ENCODE peak calls at places on chromosome 11, in five cellular contexts. A is HCT116, H is sigmoid colon, F is endothelial cell of umbilical vein, L is prostate gland. E is an unnamed sample.
A peak's percentile ranks its signal among the peaks of the same experiment; 100 is the strongest.

GRCh38 chr11:88015170-88015569 is 160.1 kb downstream of the RAB38 start:
- DNase-seq in A (no peak), H (no peak), F (no peak), L (no peak), E (no peak)

GRCh38 chr11:111378773-111379499 is at the start of gene POU2AF1:
- DNase-seq in A (no peak), H (no peak), F (no peak), L (no peak), E (peak; percentile 75)

GRCh38 chr11:37474889-37475288 is 876.9 kb upstream of the RAG2 start:
- DNase-seq in A (no peak), H (no peak), F (no peak), L (no peak), E (no peak)

GRCh38 chr11:61513143-61513740 is 4.7 kb downstream of the LRRC10B start:
- DNase-seq in A (no peak), H (no peak), F (no peak), L (no peak), E (no peak)

GRCh38 chr11:129680907-129681306 is 134.7 kb upstream of the TMEM45B start:
- DNase-seq in A (no peak), H (no peak), F (no peak), L (no peak), E (no peak)

GRCh38 chr11:85643255-85643654 is 4.5 kb upstream of the TMEM126A start:
- DNase-seq in A (no peak), H (no peak), F (no peak), L (no peak), E (peak; percentile 16)

GRCh38 chr11:47863189-47863892 is 15.2 kb upstream of the NUP160 start:
- DNase-seq in A (no peak), H (no peak), F (no peak), L (no peak), E (no peak)

GRCh38 chr11:121928597-121929580 is 187.1 kb downstream of the BLID start:
- DNase-seq in A (no peak), H (no peak), F (no peak), L (no peak), E (no peak)

GRCh38 chr11:69010964-69011623 is 2.0 kb downstream of the MRGPRF start:
- DNase-seq in A (peak; percentile 47), H (peak; percentile 97), F (no peak), L (peak; percentile 64), E (peak; percentile 78)

GRCh38 chr11:48013269-48013901 is 33.0 kb downstream of the PTPRJ start:
- DNase-seq in A (no peak), H (peak; percentile 58), F (peak; percentile 43), L (peak; percentile 27), E (peak; percentile 50)

GRCh38 chr11:120168960-120169681 is 31.2 kb upstream of the TRIM29 start:
- DNase-seq in A (no peak), H (peak; percentile 83), F (peak; percentile 78), L (peak; percentile 72), E (peak; percentile 70)

GRCh38 chr11:126416542-126417090 is 61.1 kb downstream of the ST3GAL4 start:
- DNase-seq in A (no peak), H (peak; percentile 96), F (peak; percentile 91), L (peak; percentile 71), E (peak; percentile 90)

GRCh38 chr11:130622126-130622525 is 173.7 kb downstream of the ADAMTS15 start:
- DNase-seq in A (no peak), H (no peak), F (no peak), L (no peak), E (no peak)

GRCh38 chr11:71269603-71270511 is 17.5 kb upstream of the SHANK2 start:
- DNase-seq in A (no peak), H (peak; percentile 35), F (no peak), L (no peak), E (no peak)

GRCh38 chr11:118565062-118565461 is 669 bp downstream of the IFT46 start:
- DNase-seq in A (no peak), H (no peak), F (no peak), L (peak; percentile 11), E (no peak)

GRCh38 chr11:111019449-111019848 is 226.1 kb upstream of the POU2AF2 start:
- DNase-seq in A (no peak), H (no peak), F (no peak), L (no peak), E (no peak)

GRCh38 chr11:116793476-116794096 is 1.9 kb upstream of the APOA5 start:
- DNase-seq in A (peak; percentile 26), H (no peak), F (no peak), L (no peak), E (no peak)

GRCh38 chr11:85052636-85053035 is 574.5 kb downstream of the DLG2 start:
- DNase-seq in A (no peak), H (no peak), F (no peak), L (no peak), E (no peak)

GRCh38 chr11:94809251-94809650 is 41.1 kb downstream of the AMOTL1 start:
- DNase-seq in A (no peak), H (no peak), F (no peak), L (no peak), E (no peak)

GRCh38 chr11:68974421-68975194 is 6.2 kb downstream of the MRGPRD start:
- DNase-seq in A (peak; percentile 77), H (peak; percentile 53), F (peak; percentile 12), L (no peak), E (peak; percentile 6)

GRCh38 chr11:30653606-30654005 is 67.5 kb upstream of the MPPED2 start:
- DNase-seq in A (no peak), H (no peak), F (no peak), L (no peak), E (no peak)

GRCh38 chr11:44036811-44037657 is 10.7 kb upstream of the ACCSL start:
- DNase-seq in A (peak; percentile 61), H (peak; percentile 93), F (peak; percentile 65), L (peak; percentile 39), E (peak; percentile 62)

GRCh38 chr11:35515224-35515623 is 10.2 kb downstream of the PAMR1 start:
- DNase-seq in A (no peak), H (no peak), F (no peak), L (no peak), E (no peak)

GRCh38 chr11:67409261-67409666 is 5.4 kb downstream of the TBC1D10C start:
- DNase-seq in A (no peak), H (no peak), F (no peak), L (no peak), E (peak; percentile 77)

GRCh38 chr11:76763573-76764348 is 19.4 kb upstream of the TSKU start:
- DNase-seq in A (no peak), H (no peak), F (peak; percentile 85), L (no peak), E (no peak)

GRCh38 chr11:113952588-113952987 is 22.3 kb upstream of the HTR3A start:
- DNase-seq in A (no peak), H (no peak), F (no peak), L (no peak), E (peak; percentile 14)

GRCh38 chr11:113949891-113950290 is 25.0 kb upstream of the HTR3A start:
- DNase-seq in A (no peak), H (no peak), F (no peak), L (no peak), E (no peak)

GRCh38 chr11:113951487-113951886 is 23.4 kb upstream of the HTR3A start:
- DNase-seq in A (no peak), H (no peak), F (no peak), L (no peak), E (no peak)

GRCh38 chr11:113954235-113954634 is 20.7 kb upstream of the HTR3A start:
- DNase-seq in A (no peak), H (no peak), F (no peak), L (no peak), E (no peak)

GRCh38 chr11:113952070-113952469 is 22.8 kb upstream of the HTR3A start:
- DNase-seq in A (no peak), H (no peak), F (no peak), L (no peak), E (no peak)
- H3K4me3 ChIP-seq in A (no peak overlapping the region), H (no peak overlapping the region), F (no peak overlapping the region), L (no peak overlapping the region), E (no peak overlapping the region)

DNA sequence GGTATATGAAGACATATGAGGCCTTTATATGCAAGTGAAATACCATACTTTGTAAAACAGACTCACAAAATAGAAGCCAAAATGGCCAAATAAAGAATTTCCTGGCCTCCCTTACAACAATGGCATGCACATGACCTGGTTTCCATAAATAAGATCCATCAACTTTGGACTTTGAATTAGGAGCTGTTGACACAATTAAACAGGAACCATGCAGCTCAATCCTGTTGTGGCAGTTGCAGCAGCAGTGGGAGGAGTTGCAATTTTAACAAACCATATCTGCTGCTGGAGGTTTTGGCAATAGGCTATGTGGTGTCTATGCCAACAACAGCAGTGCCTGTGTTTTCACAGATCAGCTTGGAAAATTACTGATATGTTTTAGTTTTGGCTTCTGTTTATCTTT is 818.6 kb downstream of the FAM181B start:
- DNase-seq in A (no peak), H (no peak), F (no peak), L (no peak), E (no peak)
- TF ChIP-seq POLR2AphosphoS5 in A (no peak), H (no peak), F (no peak), L (no peak), E (no peak)

GRCh38 chr11:65822760-65823528 is 10.8 kb upstream of the SNX32 start:
- DNase-seq in A (no peak), H (no peak), F (no peak), L (peak; percentile 35), E (peak; percentile 68)

GRCh38 chr11:65817312-65817814 is 16.4 kb upstream of the SNX32 start:
- DNase-seq in A (no peak), H (no peak), F (no peak), L (no peak), E (no peak)

GRCh38 chr11:65817815-65818680 is 15.7 kb upstream of the SNX32 start:
- DNase-seq in A (peak; percentile 76), H (peak; percentile 95), F (peak; percentile 80), L (peak; percentile 91), E (peak; percentile 98)

DNA sequence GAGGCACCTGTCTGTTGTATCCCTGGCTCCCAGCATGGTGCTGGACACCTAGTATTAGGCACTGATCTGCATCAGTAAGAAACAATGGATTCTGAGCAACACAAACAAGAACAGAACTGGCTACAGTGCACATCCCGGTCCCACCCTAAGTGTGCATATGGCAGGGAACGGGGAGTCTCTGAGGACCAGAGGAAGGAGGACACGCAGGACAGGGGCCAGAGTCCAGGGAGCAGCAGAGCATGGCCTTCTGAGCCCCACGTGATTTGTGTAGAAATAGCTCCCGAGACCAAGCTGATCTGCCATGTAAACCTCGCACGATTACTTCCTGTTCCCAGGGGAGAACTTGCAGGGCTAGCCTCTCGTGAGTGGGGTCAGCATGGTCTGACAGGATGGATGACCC is 12.7 kb upstream of the SNX32 start:
- DNase-seq in A (no peak), H (no peak), F (no peak), L (no peak), E (peak; percentile 72)
- TF ChIP-seq POLR2A in A (no peak), H (no peak), F (no peak), L (no peak), E (peak; percentile 14)

DNA sequence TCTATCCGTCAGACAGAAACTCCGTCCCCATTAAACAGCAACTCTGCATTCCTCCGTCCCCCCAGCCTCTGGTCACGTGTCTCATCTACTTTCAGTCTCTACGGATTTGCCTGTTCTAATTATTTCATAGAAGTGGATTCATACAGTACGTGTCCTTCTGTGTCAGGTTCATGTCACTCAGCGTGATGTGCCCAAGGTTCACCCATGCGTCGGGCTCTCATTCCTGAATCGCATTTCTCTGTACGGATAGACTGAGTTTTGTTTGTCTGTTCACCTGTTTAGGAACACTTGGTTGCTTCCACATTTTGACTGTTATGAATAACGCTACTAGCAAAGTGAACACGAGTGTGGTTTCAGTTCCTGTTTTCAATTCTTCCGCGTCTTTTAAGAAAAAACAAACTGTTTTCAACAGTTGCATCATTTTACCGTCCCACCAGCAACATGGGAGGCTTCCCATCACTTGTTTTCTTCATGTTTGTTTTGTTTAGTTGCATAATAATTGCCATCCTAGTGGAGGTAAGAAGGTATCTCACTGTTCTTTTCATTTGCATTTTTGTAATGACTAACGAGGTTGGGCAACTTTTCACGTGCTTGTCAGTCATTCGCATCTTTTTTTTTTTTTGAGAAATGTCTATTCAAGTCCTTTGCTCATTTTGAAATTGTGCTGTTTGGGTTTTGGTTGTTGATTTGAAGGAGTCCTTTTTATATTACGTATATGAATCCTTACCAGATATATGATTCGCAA is 8.9 kb upstream of the NLRP6 start:
- DNase-seq in A (no peak), H (no peak), F (no peak), L (no peak), E (no peak)
- H3K4me3 ChIP-seq in A (no peak overlapping the region), H (no peak overlapping the region), F (no peak overlapping the region), L (no peak overlapping the region), E (peak overlapping the region; percentile 38)

E was measured in transverse colon.